ENCODE peak calls at places on chromosomes 2 and 18, in nine cellular contexts. P is hepatocyte, M is PC-3, T is GM23248, Z is HCT116, D is MM.1S, U is OCI-LY7, W is SK-N-SH, A is neural progenitor cell. N is an unnamed sample.

GRCh38 chr2:71538241-71538640 is 84.9 kb downstream of the DYSF start:
- DNase-seq in P (no peak), M (no peak), T (no peak), Z (no peak), D (no peak), U (no peak), W (no peak), A (no peak), N (no peak)

GRCh38 chr2:171069286-171069956 is 91.3 kb downstream of the TLK1 start:
- DNase-seq in P (no peak), M (no peak), T (no peak), Z (no peak), D (no peak), U (no peak), W (no peak), A (no peak), N (no peak)

GRCh38 chr2:231376857-231377256 is 18.7 kb upstream of the B3GNT7 start:
- DNase-seq in P (no peak), M (no peak), T (no peak), Z (no peak), D (no peak), U (no peak), W (no peak), A (no peak), N (peak; percentile 53)

GRCh38 chr18:63741769-63742168 is 33.4 kb upstream of the SERPINB7 start:
- DNase-seq in P (no peak), M (peak; percentile 81), T (peak; percentile 72), Z (no peak), D (no peak), U (no peak), W (no peak), A (no peak), N (peak; percentile 16)

GRCh38 chr2:113284481-113284880 is 5.8 kb upstream of the PAX8 start:
- DNase-seq in P (no peak), M (no peak), T (peak; percentile 54), Z (no peak), D (no peak), U (no peak), W (no peak), A (no peak), N (no peak)

GRCh38 chr2:5914831-5915611 is 222.8 kb downstream of the SOX11 start:
- DNase-seq in P (peak; percentile 74), M (peak; percentile 2), T (peak; percentile 3), Z (no peak), D (peak; percentile 15), U (no peak), W (peak; percentile 42), A (peak; percentile 73), N (peak; percentile 26)

GRCh38 chr2:187264612-187265011 is 183.4 kb downstream of the CALCRL start:
- DNase-seq in P (no peak), M (no peak), T (no peak), Z (no peak), D (no peak), U (no peak), W (no peak), A (no peak), N (no peak)

GRCh38 chr2:10977003-10977402 is 65.3 kb downstream of the KCNF1 start:
- DNase-seq in P (no peak), M (no peak), T (no peak), Z (no peak), D (no peak), U (no peak), W (peak; percentile 37), A (no peak), N (peak; percentile 18)

GRCh38 chr2:134134827-134135226 is 119.0 kb upstream of the MGAT5 start:
- DNase-seq in P (no peak), M (no peak), T (no peak), Z (no peak), D (no peak), U (no peak), W (no peak), A (no peak), N (no peak)

GRCh38 chr18:33581816-33582215 is 3.8 kb downstream of the ASXL3 start:
- DNase-seq in P (no peak), M (no peak), T (no peak), Z (no peak), D (no peak), U (no peak), W (no peak), A (no peak), N (peak; percentile 29)

GRCh38 chr2:135819211-135819610 is 17.8 kb downstream of the LCT start:
- DNase-seq in P (no peak), M (peak; percentile 36), T (peak; percentile 68), Z (peak; percentile 21), D (no peak), U (peak; percentile 26), W (no peak), A (peak; percentile 32), N (peak; percentile 71)

GRCh38 chr2:152646775-152647174 is 70.5 kb downstream of the PRPF40A start:
- DNase-seq in P (peak; percentile 46), M (peak; percentile 88), T (peak; percentile 96), Z (no peak), D (no peak), U (no peak), W (no peak), A (no peak), N (peak; percentile 40)

GRCh38 chr2:3189076-3189591 is 188.5 kb downstream of the EIPR1 start:
- DNase-seq in P (no peak), M (peak; percentile 51), T (no peak), Z (no peak), D (no peak), U (no peak), W (no peak), A (no peak), N (no peak)

GRCh38 chr2:155111070-155111469 is 412.6 kb downstream of the KCNJ3 start:
- DNase-seq in P (no peak), M (no peak), T (no peak), Z (no peak), D (no peak), U (no peak), W (no peak), A (no peak), N (no peak)

GRCh38 chr2:17303054-17303453 is 215.2 kb downstream of the RAD51AP2 start:
- DNase-seq in P (no peak), M (peak; percentile 80), T (peak; percentile 52), Z (no peak), D (peak; percentile 41), U (no peak), W (no peak), A (no peak), N (no peak)

GRCh38 chr2:8080063-8080462 is 601.8 kb upstream of the ID2 start:
- DNase-seq in P (no peak), M (no peak), T (no peak), Z (no peak), D (no peak), U (no peak), W (no peak), A (no peak), N (no peak)

GRCh38 chr2:196176142-196176738 is 4.9 kb upstream of the STK17B start:
- DNase-seq in P (no peak), M (no peak), T (no peak), Z (no peak), D (peak; percentile 97), U (peak; percentile 97), W (no peak), A (no peak), N (no peak)

GRCh38 chr18:64994370-64994769 is 756.4 kb upstream of the CDH7 start:
- DNase-seq in P (no peak), M (no peak), T (no peak), Z (no peak), D (peak; percentile 33), U (no peak), W (no peak), A (no peak), N (no peak)

GRCh38 chr2:131127076-131127475 is 21.9 kb downstream of the PLEKHB2 start:
- DNase-seq in P (no peak), M (no peak), T (no peak), Z (no peak), D (no peak), U (no peak), W (no peak), A (no peak), N (no peak)

DNA sequence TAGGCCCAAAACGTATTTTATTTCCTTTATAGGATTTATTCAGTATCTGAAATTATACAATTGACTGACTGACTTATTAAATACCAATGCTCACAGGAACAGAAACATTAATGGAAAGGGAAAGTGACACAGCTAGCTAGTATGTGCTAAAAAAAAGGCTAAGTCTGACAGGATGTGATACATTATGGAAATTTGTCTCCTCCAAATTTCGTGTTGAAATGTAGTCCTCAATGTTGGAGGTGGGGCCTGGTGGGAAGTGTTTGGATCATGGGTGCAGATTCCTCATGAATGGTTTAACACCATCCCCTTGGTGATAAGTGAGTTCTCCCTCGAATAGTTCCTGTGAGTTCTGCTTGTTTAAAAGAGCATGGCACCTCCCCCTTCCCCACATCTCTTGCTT is 70.6 kb upstream of the WDR75 start:
- DNase-seq in P (no peak), M (peak; percentile 43), T (peak; percentile 75), Z (no peak), D (no peak), U (no peak), W (no peak), A (no peak), N (no peak)
- TF ChIP-seq EZH2phosphoT487 in P (no peak), M (no peak), T (no peak), Z (no peak), D (no peak), U (no peak), W (no peak), A (no peak), N (no peak)

GRCh38 chr18:35467624-35468016 is 30.1 kb downstream of the INO80C start:
- DNase-seq in P (no peak), M (no peak), T (no peak), Z (no peak), D (no peak), U (peak; percentile 75), W (no peak), A (peak; percentile 5), N (no peak)
- TF ChIP-seq EZH2phosphoT487 in P (no peak), M (no peak), T (no peak), Z (no peak), D (no peak), U (no peak), W (no peak), A (no peak), N (no peak)

DNA sequence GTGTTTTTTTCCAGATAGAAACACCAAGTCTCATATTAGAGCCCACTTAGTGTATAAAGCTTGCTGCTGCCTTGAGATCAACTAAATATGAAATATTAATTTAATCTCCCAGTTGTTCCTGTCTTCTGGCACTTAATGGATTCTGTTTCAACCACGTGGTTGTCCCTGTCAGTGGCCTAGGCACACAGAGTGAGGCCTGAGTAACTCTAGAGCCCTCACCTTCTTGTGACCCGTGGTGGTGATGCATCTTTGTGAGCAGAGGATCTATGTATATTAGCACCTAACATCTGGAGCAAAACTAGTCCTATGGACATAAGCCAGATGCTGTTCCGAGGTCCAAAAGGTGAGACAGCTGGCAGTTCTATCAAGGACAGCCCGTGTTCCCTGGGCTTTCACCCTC is 74.8 kb downstream of the FEZ2 start:
- DNase-seq in P (no peak), M (no peak), T (no peak), Z (no peak), D (no peak), U (no peak), W (no peak), A (no peak), N (no peak)
- TF ChIP-seq EZH2phosphoT487 in P (no peak), M (no peak), T (no peak), Z (no peak), D (no peak), U (no peak), W (no peak), A (no peak), N (no peak)

DNA sequence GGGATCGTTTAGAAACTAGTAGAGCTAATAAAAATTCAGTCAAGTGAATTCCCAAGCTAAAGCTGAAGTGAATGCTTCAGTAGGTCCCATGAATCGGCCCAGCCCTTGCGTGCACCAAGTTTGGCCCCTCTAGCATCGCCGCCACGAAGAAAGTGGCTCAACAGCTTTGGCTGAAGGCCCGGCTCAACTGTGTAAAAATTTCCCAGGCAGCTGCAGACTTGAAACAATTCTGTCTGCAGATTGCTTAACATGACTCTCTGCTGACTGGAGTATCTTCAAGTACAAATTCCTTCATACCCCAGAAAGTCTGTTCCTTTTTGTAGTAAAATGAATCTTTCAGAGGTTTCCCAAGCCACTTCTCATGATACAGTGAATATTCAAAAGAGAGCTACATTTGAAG is 32.7 kb downstream of the ALMS1 start:
- DNase-seq in P (peak; percentile 51), M (no peak), T (peak; percentile 95), Z (no peak), D (no peak), U (no peak), W (no peak), A (no peak), N (peak; percentile 2)
- TF ChIP-seq EZH2phosphoT487 in P (no peak), M (no peak), T (no peak), Z (no peak), D (no peak), U (no peak), W (no peak), A (no peak), N (no peak)

N was measured in GM23338.